ENCODE peak calls at places on chromosomes 7 and 10, in nine cellular contexts. D, Y, T, Q, L, A, S, B and M are unnamed samples.

GRCh38 chr7:50367098-50367497 is 62.6 kb downstream of the IKZF1 start:
- DNase-seq in D (no peak), Y (no peak), T (no peak), Q (no peak), L (peak), A (no peak), S (no peak), B (no peak), M (no peak)

GRCh38 chr7:28347462-28347861 is 64.9 kb upstream of the CREB5 start:
- DNase-seq in D (no peak), Y (peak), T (no peak), Q (peak), L (no peak), A (peak), S (no peak), B (no peak), M (no peak)

GRCh38 chr7:17239683-17240521 is 58.5 kb upstream of the AHR start:
- DNase-seq in D (no peak), Y (peak), T (no peak), Q (peak), L (no peak), A (peak), S (no peak), B (no peak), M (no peak)

GRCh38 chr10:119466655-119467054 is 75.9 kb downstream of the RGS10 start:
- DNase-seq in D (no peak), Y (no peak), T (no peak), Q (no peak), L (peak), A (no peak), S (peak), B (no peak), M (no peak)

GRCh38 chr7:31074403-31074802 is 22.3 kb downstream of the ADCYAP1R1 start:
- DNase-seq in D (no peak), Y (no peak), T (peak), Q (no peak), L (no peak), A (no peak), S (no peak), B (no peak), M (peak)

GRCh38 chr10:133526957-133527588 is at the start of gene CYP2E1:
- DNase-seq in D (no peak), Y (no peak), T (no peak), Q (no peak), L (no peak), A (no peak), S (no peak), B (no peak), M (no peak)

GRCh38 chr7:37364871-37365270 is 83.8 kb downstream of the ELMO1 start:
- DNase-seq in D (no peak), Y (no peak), T (no peak), Q (no peak), L (no peak), A (no peak), S (no peak), B (no peak), M (no peak)

GRCh38 chr7:120055300-120055699 is 217.7 kb upstream of the KCND2 start:
- DNase-seq in D (no peak), Y (no peak), T (no peak), Q (peak), L (no peak), A (peak), S (no peak), B (peak), M (no peak)

GRCh38 chr7:286278-286677 is 3.7 kb upstream of the FOXL3 start:
- DNase-seq in D (no peak), Y (no peak), T (no peak), Q (no peak), L (no peak), A (no peak), S (no peak), B (no peak), M (no peak)

GRCh38 chr7:69184339-69184738 is 413.9 kb upstream of the AUTS2 start:
- DNase-seq in D (no peak), Y (no peak), T (no peak), Q (no peak), L (no peak), A (no peak), S (no peak), B (no peak), M (no peak)

GRCh38 chr7:117682681-117683385 is 190.4 kb downstream of the CTTNBP2 start:
- DNase-seq in D (no peak), Y (no peak), T (peak), Q (peak), L (no peak), A (no peak), S (no peak), B (peak), M (no peak)

GRCh38 chr10:89391882-89392756 is at the start of gene IFIT1:
- DNase-seq in D (no peak), Y (peak), T (peak), Q (peak), L (peak), A (peak), S (peak), B (peak), M (peak)

GRCh38 chr7:129401968-129402860 is 32.0 kb upstream of the STRIP2 start:
- DNase-seq in D (no peak), Y (no peak), T (no peak), Q (no peak), L (peak), A (no peak), S (peak), B (no peak), M (no peak)

GRCh38 chr7:130758429-130759056 is 24.5 kb upstream of the KLF14 start:
- DNase-seq in D (no peak), Y (peak), T (no peak), Q (peak), L (no peak), A (peak), S (peak), B (peak), M (no peak)

GRCh38 chr10:43114743-43115611 is 23.3 kb upstream of the CSGALNACT2 start:
- DNase-seq in D (no peak), Y (no peak), T (no peak), Q (peak), L (no peak), A (peak), S (no peak), B (no peak), M (no peak)